ENCODE peak calls at places on chromosomes 16 and 17, in seven cellular contexts. K is pancreas; E is activated CD8-positive, alpha-beta T cell treated with anti-CD3 and anti-CD28 coated beads, Interleukin-2, amount 10 ng/mL, durations not matched to agents 7 days and 5 days; Z is globus pallidus; D is choroid plexus epithelial cell; T is BE2C; X is aorta. J is an unnamed sample.

GRCh38 chr16:81505011-81505660 is 60.5 kb downstream of the CMIP start:
- DNase-seq in K (no peak), E (no peak), Z (peak), D (no peak), T (peak), X (no peak), J (no peak)

GRCh38 chr16:35173295-35173694 is 1713.9 kb downstream of the TP53TG3F start:
- DNase-seq in K (no peak), E (no peak), Z (no peak), D (no peak), T (no peak), X (peak), J (no peak)

GRCh38 chr16:69767459-69768229 is 5.5 kb downstream of the WWP2 start:
- DNase-seq in K (no peak), E (no peak), Z (no peak), D (no peak), T (no peak), X (no peak), J (no peak)

GRCh38 chr17:59810894-59811153 is 81.9 kb downstream of the TUBD1 start:
- DNase-seq in K (no peak), E (no peak), Z (no peak), D (no peak), T (no peak), X (no peak), J (no peak)

GRCh38 chr17:2396568-2397246 is 4.2 kb downstream of the MNT start:
- DNase-seq in K (peak), E (peak), Z (peak), D (peak), T (peak), X (peak), J (peak)

GRCh38 chr17:8991514-8992285 is 26.2 kb upstream of the PIK3R5 start:
- DNase-seq in K (peak), E (peak), Z (peak), D (peak), T (peak), X (peak), J (peak)

GRCh38 chr16:4015991-4016325 is 100.3 kb downstream of the ADCY9 start:
- DNase-seq in K (no peak), E (no peak), Z (no peak), D (no peak), T (no peak), X (no peak), J (no peak)

GRCh38 chr16:1407749-1408148 is 6.8 kb downstream of the UNKL start:
- DNase-seq in K (no peak), E (no peak), Z (peak), D (peak), T (no peak), X (no peak), J (no peak)

GRCh38 chr17:78342438-78343098 is 17.3 kb downstream of the SOCS3 start:
- DNase-seq in K (no peak), E (no peak), Z (no peak), D (peak), T (no peak), X (peak), J (peak)